ENCODE peak calls at places on chromosomes 11 and 22, in ten cellular contexts. One of them, this sample, is unnamed.

GRCh38 chr22:19641254-19641982 is 72.9 kb upstream of the SEPTIN5 start:
- DNase-seq in naive thymus-derived CD8-positive, alpha-beta T cell: no peak
- DNase-seq in dermis blood vessel endothelial cell: peak
- DNase-seq in body of pancreas: peak
- DNase-seq in AG09309: no peak
- DNase-seq in GM04504: no peak
- DNase-seq in right atrium auricular region: no peak
- DNase-seq in Caki2: no peak
- DNase-seq in right cardiac atrium: no peak
- DNase-seq in Right ventricle myocardium superior: no peak
- DNase-seq in this sample: no peak

GRCh38 chr11:95378789-95379188 is 147.8 kb upstream of the SESN3 start:
- DNase-seq in body of pancreas: no peak
- DNase-seq in AG09309: no peak
- DNase-seq in right cardiac atrium: no peak
- DNase-seq in naive thymus-derived CD8-positive, alpha-beta T cell: no peak
- DNase-seq in dermis blood vessel endothelial cell: no peak
- DNase-seq in GM04504: no peak
- DNase-seq in Right ventricle myocardium superior: no peak
- DNase-seq in right atrium auricular region: no peak
- DNase-seq in Caki2: no peak
- DNase-seq in this sample: no peak

GRCh38 chr22:22709719-22710445 is 65.5 kb downstream of the GGTLC2 start:
- DNase-seq in right cardiac atrium: no peak
- DNase-seq in dermis blood vessel endothelial cell: peak
- DNase-seq in body of pancreas: peak
- DNase-seq in Caki2: no peak
- DNase-seq in naive thymus-derived CD8-positive, alpha-beta T cell: no peak
- DNase-seq in Right ventricle myocardium superior: no peak
- DNase-seq in GM04504: no peak
- DNase-seq in AG09309: no peak
- DNase-seq in right atrium auricular region: peak
- DNase-seq in this sample: no peak

GRCh38 chr11:118263694-118264567 is at the start of gene MPZL2:
- DNase-seq in naive thymus-derived CD8-positive, alpha-beta T cell: peak
- DNase-seq in AG09309: no peak
- DNase-seq in right cardiac atrium: peak
- DNase-seq in body of pancreas: peak
- DNase-seq in dermis blood vessel endothelial cell: peak
- DNase-seq in GM04504: no peak
- DNase-seq in Caki2: no peak
- DNase-seq in Right ventricle myocardium superior: peak
- DNase-seq in right atrium auricular region: no peak
- DNase-seq in this sample: no peak

GRCh38 chr11:2257023-2257700 is 13.2 kb downstream of the ASCL2 start:
- DNase-seq in dermis blood vessel endothelial cell: no peak
- DNase-seq in naive thymus-derived CD8-positive, alpha-beta T cell: no peak
- DNase-seq in GM04504: no peak
- DNase-seq in right cardiac atrium: no peak
- DNase-seq in Right ventricle myocardium superior: no peak
- DNase-seq in right atrium auricular region: peak
- DNase-seq in AG09309: no peak
- DNase-seq in Caki2: no peak
- DNase-seq in body of pancreas: no peak
- DNase-seq in this sample: no peak

GRCh38 chr11:7936615-7937014 is 4.9 kb downstream of the OR10A3 start:
- DNase-seq in Caki2: no peak
- DNase-seq in right atrium auricular region: no peak
- DNase-seq in GM04504: no peak
- DNase-seq in AG09309: no peak
- DNase-seq in dermis blood vessel endothelial cell: no peak
- DNase-seq in naive thymus-derived CD8-positive, alpha-beta T cell: no peak
- DNase-seq in right cardiac atrium: peak
- DNase-seq in Right ventricle myocardium superior: no peak
- DNase-seq in body of pancreas: peak
- DNase-seq in this sample: no peak

GRCh38 chr11:86464509-86465221 is 90.0 kb downstream of the CCDC81 start:
- DNase-seq in right atrium auricular region: no peak
- DNase-seq in body of pancreas: no peak
- DNase-seq in GM04504: no peak
- DNase-seq in Right ventricle myocardium superior: no peak
- DNase-seq in AG09309: no peak
- DNase-seq in naive thymus-derived CD8-positive, alpha-beta T cell: no peak
- DNase-seq in Caki2: peak
- DNase-seq in right cardiac atrium: no peak
- DNase-seq in dermis blood vessel endothelial cell: no peak
- DNase-seq in this sample: no peak

GRCh38 chr11:116515666-116516184 is 257.1 kb downstream of the BUD13 start:
- DNase-seq in Caki2: no peak
- DNase-seq in GM04504: no peak
- DNase-seq in dermis blood vessel endothelial cell: no peak
- DNase-seq in right cardiac atrium: no peak
- DNase-seq in body of pancreas: peak
- DNase-seq in Right ventricle myocardium superior: no peak
- DNase-seq in naive thymus-derived CD8-positive, alpha-beta T cell: no peak
- DNase-seq in right atrium auricular region: no peak
- DNase-seq in AG09309: no peak
- DNase-seq in this sample: no peak

GRCh38 chr11:100734743-100735527 is 47.8 kb downstream of the ARHGAP42 start:
- DNase-seq in Right ventricle myocardium superior: no peak
- DNase-seq in right cardiac atrium: no peak
- DNase-seq in body of pancreas: no peak
- DNase-seq in AG09309: no peak
- DNase-seq in GM04504: no peak
- DNase-seq in right atrium auricular region: no peak
- DNase-seq in Caki2: no peak
- DNase-seq in dermis blood vessel endothelial cell: no peak
- DNase-seq in naive thymus-derived CD8-positive, alpha-beta T cell: no peak
- DNase-seq in this sample: no peak

GRCh38 chr22:37623075-37624016 is 14.7 kb downstream of the GGA1 start:
- DNase-seq in naive thymus-derived CD8-positive, alpha-beta T cell: peak
- DNase-seq in right cardiac atrium: peak
- DNase-seq in Right ventricle myocardium superior: peak
- DNase-seq in AG09309: no peak
- DNase-seq in right atrium auricular region: no peak
- DNase-seq in dermis blood vessel endothelial cell: peak
- DNase-seq in GM04504: no peak
- DNase-seq in Caki2: peak
- DNase-seq in body of pancreas: peak
- DNase-seq in this sample: no peak

GRCh38 chr11:70415642-70416395 is 17.5 kb downstream of the CTTN start:
- DNase-seq in naive thymus-derived CD8-positive, alpha-beta T cell: no peak
- DNase-seq in Right ventricle myocardium superior: no peak
- DNase-seq in GM04504: peak
- DNase-seq in dermis blood vessel endothelial cell: no peak
- DNase-seq in AG09309: no peak
- DNase-seq in right atrium auricular region: no peak
- DNase-seq in body of pancreas: no peak
- DNase-seq in right cardiac atrium: no peak
- DNase-seq in Caki2: no peak
- DNase-seq in this sample: no peak

GRCh38 chr22:34855471-34855870 is 210.5 kb upstream of the ISX start:
- DNase-seq in GM04504: no peak
- DNase-seq in naive thymus-derived CD8-positive, alpha-beta T cell: no peak
- DNase-seq in dermis blood vessel endothelial cell: no peak
- DNase-seq in Caki2: no peak
- DNase-seq in right atrium auricular region: no peak
- DNase-seq in Right ventricle myocardium superior: no peak
- DNase-seq in right cardiac atrium: no peak
- DNase-seq in AG09309: no peak
- DNase-seq in body of pancreas: no peak
- DNase-seq in this sample: no peak